ENCODE peak calls at places on chromosomes 11 and 22, in four cellular contexts. One of them, this sample, is unnamed.

GRCh38 chr11:123587044-123587443 is 67.4 kb downstream of the SCN3B start:
- DNase-seq in H9: no peak
- DNase-seq in mesendoderm: no peak
- DNase-seq in H1: no peak
- DNase-seq in this sample: no peak

GRCh38 chr22:19610518-19611253 is 86.5 kb upstream of the CLDN5 start:
- DNase-seq in H9: peak
- DNase-seq in mesendoderm: no peak
- DNase-seq in H1: no peak
- DNase-seq in this sample: no peak

GRCh38 chr22:35407352-35407751 is 7.4 kb downstream of the MCM5 start:
- DNase-seq in H9: no peak
- DNase-seq in mesendoderm: no peak
- DNase-seq in H1: no peak
- DNase-seq in this sample: no peak

GRCh38 chr11:117934526-117935307 is 5.5 kb upstream of the TMPRSS13 start:
- DNase-seq in H9: peak
- DNase-seq in mesendoderm: no peak
- DNase-seq in H1: no peak
- DNase-seq in this sample: no peak

GRCh38 chr22:24305260-24305692 is 34.6 kb downstream of the SPECC1L start:
- DNase-seq in H9: no peak
- DNase-seq in mesendoderm: no peak
- DNase-seq in H1: no peak
- DNase-seq in this sample: peak

GRCh38 chr11:128290106-128290840 is 297.1 kb downstream of the ETS1 start:
- DNase-seq in H9: peak
- DNase-seq in mesendoderm: peak
- DNase-seq in H1: no peak
- DNase-seq in this sample: peak

GRCh38 chr11:117300773-117301172 is 9.6 kb downstream of the BACE1-AS start:
- DNase-seq in H9: no peak
- DNase-seq in mesendoderm: no peak
- DNase-seq in H1: no peak
- DNase-seq in this sample: no peak

GRCh38 chr11:8296872-8297271 is 33.2 kb upstream of the LMO1 start:
- DNase-seq in H9: no peak
- DNase-seq in mesendoderm: no peak
- DNase-seq in H1: no peak
- DNase-seq in this sample: no peak

GRCh38 chr11:7512525-7513209 is 1.1 kb upstream of the PPFIBP2 start:
- DNase-seq in H9: no peak
- DNase-seq in mesendoderm: no peak
- DNase-seq in H1: no peak
- DNase-seq in this sample: no peak

GRCh38 chr11:67389477-67389876 is 2.3 kb upstream of the RAD9A start:
- DNase-seq in H9: peak
- DNase-seq in mesendoderm: peak
- DNase-seq in H1: no peak
- DNase-seq in this sample: no peak

GRCh38 chr11:88552377-88553029 is 215.0 kb upstream of the CTSC start:
- DNase-seq in H9: peak
- DNase-seq in mesendoderm: peak
- DNase-seq in H1: peak
- DNase-seq in this sample: peak

GRCh38 chr11:126345283-126345682 is 10.2 kb upstream of the ST3GAL4 start:
- DNase-seq in H9: no peak
- DNase-seq in mesendoderm: no peak
- DNase-seq in H1: no peak
- DNase-seq in this sample: no peak

GRCh38 chr11:34427171-34427805 is 11.4 kb upstream of the CAT start:
- DNase-seq in H9: no peak
- DNase-seq in mesendoderm: peak
- DNase-seq in H1: no peak
- DNase-seq in this sample: peak

GRCh38 chr22:27673839-27674238 is 127.7 kb downstream of the MN1 start:
- DNase-seq in H9: no peak
- DNase-seq in mesendoderm: no peak
- DNase-seq in H1: no peak
- DNase-seq in this sample: no peak

GRCh38 chr11:71199226-71199815 is 53.1 kb downstream of the SHANK2 start:
- DNase-seq in H9: no peak
- DNase-seq in mesendoderm: no peak
- DNase-seq in H1: no peak
- DNase-seq in this sample: no peak

GRCh38 chr11:8294251-8294935 is 30.7 kb upstream of the LMO1 start:
- DNase-seq in H9: no peak
- DNase-seq in mesendoderm: no peak
- DNase-seq in H1: no peak
- DNase-seq in this sample: no peak

GRCh38 chr11:62535802-62536201 is 10.8 kb downstream of the AHNAK start:
- DNase-seq in H9: no peak
- DNase-seq in mesendoderm: no peak
- DNase-seq in H1: no peak
- DNase-seq in this sample: no peak

GRCh38 chr22:23119492-23120414 is 22.0 kb downstream of the RSPH14 start:
- DNase-seq in H9: no peak
- DNase-seq in mesendoderm: peak
- DNase-seq in H1: no peak
- DNase-seq in this sample: no peak

GRCh38 chr11:11137339-11137738 is 215.7 kb downstream of the CSNK2A3 start:
- DNase-seq in H9: no peak
- DNase-seq in mesendoderm: no peak
- DNase-seq in H1: no peak
- DNase-seq in this sample: no peak

GRCh38 chr22:32644252-32645100 is 157.0 kb upstream of the TIMP3 start:
- DNase-seq in H9: no peak
- DNase-seq in mesendoderm: peak
- DNase-seq in H1: no peak
- DNase-seq in this sample: peak

GRCh38 chr11:132430352-132431091 is 1060.1 kb downstream of the NTM start:
- DNase-seq in H9: no peak
- DNase-seq in mesendoderm: no peak
- DNase-seq in H1: no peak
- DNase-seq in this sample: no peak

GRCh38 chr11:104442320-104442719 is 278.4 kb upstream of the PDGFD start:
- DNase-seq in H9: no peak
- DNase-seq in mesendoderm: no peak
- DNase-seq in H1: no peak
- DNase-seq in this sample: no peak

DNA sequence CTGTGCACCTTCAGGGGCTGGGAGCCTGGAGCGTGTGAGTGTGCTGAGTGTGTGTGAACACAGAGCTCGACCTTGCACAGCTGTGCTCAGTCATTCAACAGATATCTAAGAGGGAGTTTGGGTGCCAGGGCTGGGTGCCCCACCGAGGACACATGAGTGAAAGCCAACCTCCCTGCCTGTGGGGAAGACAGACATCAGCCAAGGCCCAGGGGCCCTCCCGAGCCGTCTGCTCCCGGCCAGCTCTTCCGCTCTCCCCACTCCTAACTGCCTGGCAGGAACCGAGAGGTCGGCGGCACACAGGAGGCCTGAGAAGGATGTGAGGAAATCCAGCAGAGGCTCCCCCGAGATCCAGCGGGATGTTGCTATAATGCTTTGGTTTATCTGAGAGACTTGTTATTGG is 32.0 kb downstream of the CERK start:
- DNase-seq in H9: no peak
- DNase-seq in mesendoderm: no peak
- DNase-seq in H1: no peak
- DNase-seq in this sample: no peak
- H4K5ac ChIP-seq in H9: no peak
- H4K5ac ChIP-seq in mesendoderm: no peak
- H4K5ac ChIP-seq in H1: no peak
- H4K5ac ChIP-seq in this sample: no peak

GRCh38 chr22:25841775-25842174 is 99.8 kb downstream of the MYO18B start:
- DNase-seq in H9: no peak
- DNase-seq in mesendoderm: no peak
- DNase-seq in H1: no peak
- DNase-seq in this sample: no peak

GRCh38 chr22:25840883-25841282 is 98.9 kb downstream of the MYO18B start:
- DNase-seq in H9: no peak
- DNase-seq in mesendoderm: no peak
- DNase-seq in H1: no peak
- DNase-seq in this sample: no peak

GRCh38 chr22:25845985-25846745 is 104.2 kb downstream of the MYO18B start:
- DNase-seq in H9: no peak
- DNase-seq in mesendoderm: no peak
- DNase-seq in H1: no peak
- DNase-seq in this sample: no peak

GRCh38 chr22:25844601-25845000 is 102.6 kb downstream of the MYO18B start:
- DNase-seq in H9: no peak
- DNase-seq in mesendoderm: no peak
- DNase-seq in H1: no peak
- DNase-seq in this sample: no peak

DNA sequence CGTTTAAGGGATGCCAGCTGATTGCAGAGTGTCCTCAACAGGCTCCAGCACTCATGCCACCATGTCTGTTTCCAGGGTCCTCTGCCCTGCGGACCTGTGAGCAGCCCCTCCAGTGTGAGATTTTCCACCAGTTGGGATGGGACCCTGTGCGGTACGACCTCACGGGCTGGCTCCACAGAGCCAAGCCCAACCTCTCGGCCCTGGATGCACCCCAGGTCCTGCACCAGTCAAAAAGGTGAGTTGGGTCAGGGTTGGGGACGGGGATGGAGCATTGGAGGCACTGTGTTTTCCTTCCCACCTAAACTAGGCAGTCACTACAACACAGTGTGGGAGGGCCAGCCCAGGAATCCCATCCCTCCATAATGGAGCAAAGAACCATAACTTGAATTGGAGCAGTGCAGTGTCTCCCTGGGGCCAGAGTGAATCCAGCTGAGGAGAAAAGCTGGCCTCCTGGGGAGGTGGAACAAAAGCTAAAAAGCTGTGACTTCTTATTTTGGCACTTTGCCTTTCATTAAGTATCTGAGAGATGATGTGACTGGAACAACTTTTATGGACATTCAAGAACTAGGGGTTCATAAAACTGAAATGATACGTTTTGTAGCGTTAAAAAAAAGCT is 101.8 kb downstream of the MYO18B start:
- DNase-seq in H9: no peak
- DNase-seq in mesendoderm: no peak
- DNase-seq in H1: no peak
- DNase-seq in this sample: no peak
- H4K5ac ChIP-seq in H9: no peak
- H4K5ac ChIP-seq in mesendoderm: no peak
- H4K5ac ChIP-seq in H1: no peak
- H4K5ac ChIP-seq in this sample: no peak

GRCh38 chr11:125192194-125192593 is 27.6 kb downstream of the PKNOX2 start:
- DNase-seq in H9: no peak
- DNase-seq in mesendoderm: peak
- DNase-seq in H1: no peak
- DNase-seq in this sample: no peak
- H4K5ac ChIP-seq in H9: no peak
- H4K5ac ChIP-seq in mesendoderm: no peak
- H4K5ac ChIP-seq in H1: no peak
- H4K5ac ChIP-seq in this sample: no peak

GRCh38 chr11:110665689-110666465 is 46.4 kb downstream of the ARHGAP20 start:
- DNase-seq in H9: no peak
- DNase-seq in mesendoderm: no peak
- DNase-seq in H1: no peak
- DNase-seq in this sample: no peak
- H4K5ac ChIP-seq in H9: no peak
- H4K5ac ChIP-seq in mesendoderm: no peak
- H4K5ac ChIP-seq in H1: no peak
- H4K5ac ChIP-seq in this sample: no peak

GRCh38 chr11:64768300-64768694 is 8.5 kb upstream of the PYGM start:
- DNase-seq in H9: no peak
- DNase-seq in mesendoderm: no peak
- DNase-seq in H1: no peak
- DNase-seq in this sample: no peak

GRCh38 chr11:64766881-64767280 is 7.1 kb upstream of the PYGM start:
- DNase-seq in H9: no peak
- DNase-seq in mesendoderm: no peak
- DNase-seq in H1: no peak
- DNase-seq in this sample: no peak

GRCh38 chr11:64767344-64768299 is 7.8 kb upstream of the PYGM start:
- DNase-seq in H9: peak
- DNase-seq in mesendoderm: peak
- DNase-seq in H1: no peak
- DNase-seq in this sample: peak

GRCh38 chr11:64770120-64770519 is 8.2 kb downstream of the SF1 start:
- DNase-seq in H9: no peak
- DNase-seq in mesendoderm: no peak
- DNase-seq in H1: no peak
- DNase-seq in this sample: no peak

DNA sequence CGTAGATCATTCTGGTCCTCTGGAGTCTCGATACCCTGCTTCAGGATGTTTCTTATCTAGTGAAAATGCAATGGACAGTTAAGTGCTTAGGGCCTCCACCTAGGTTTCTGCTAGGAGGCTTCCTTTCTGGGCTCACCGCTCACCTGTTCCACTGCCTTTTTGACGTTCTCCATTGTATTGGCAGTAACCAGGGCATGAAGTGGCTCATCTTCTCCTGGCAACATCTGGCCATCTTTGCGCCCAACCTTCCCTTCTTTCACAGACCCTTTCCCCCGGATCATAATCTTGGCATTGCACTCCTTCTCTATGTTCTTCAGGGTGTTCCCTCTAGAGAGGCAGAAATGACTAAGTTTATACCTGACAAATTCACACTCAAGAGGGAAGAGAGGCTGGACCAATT is 9.1 kb downstream of the SF1 start:
- DNase-seq in H9: no peak
- DNase-seq in mesendoderm: no peak
- DNase-seq in H1: no peak
- DNase-seq in this sample: no peak
- H4K5ac ChIP-seq in H9: no peak
- H4K5ac ChIP-seq in mesendoderm: no peak
- H4K5ac ChIP-seq in H1: no peak
- H4K5ac ChIP-seq in this sample: no peak

DNA sequence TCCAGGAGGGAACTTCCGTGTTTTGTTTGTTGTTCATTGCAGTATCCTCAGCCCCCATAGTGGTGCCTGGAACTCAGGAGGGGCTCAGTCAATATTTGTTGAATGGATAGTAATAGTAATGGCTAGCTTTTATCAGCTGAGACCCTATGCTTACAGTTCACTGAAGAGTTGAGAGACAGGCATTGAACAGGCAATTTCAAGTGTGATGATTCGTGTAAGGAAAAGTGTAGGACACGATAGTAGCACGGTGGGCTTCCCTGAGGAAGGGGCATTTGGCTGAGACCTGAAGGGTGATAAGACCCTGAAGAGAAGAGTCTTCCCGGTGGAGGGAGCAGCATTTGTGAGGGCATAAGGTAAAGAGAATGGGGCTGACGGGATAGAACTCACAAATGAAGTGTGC is 159.3 kb downstream of the COMMD9 start:
- DNase-seq in H9: no peak
- DNase-seq in mesendoderm: no peak
- DNase-seq in H1: no peak
- DNase-seq in this sample: no peak
- H4K5ac ChIP-seq in H9: no peak
- H4K5ac ChIP-seq in mesendoderm: no peak
- H4K5ac ChIP-seq in H1: no peak
- H4K5ac ChIP-seq in this sample: no peak

This sample was measured in IMR-90.